ENCODE peak calls at places on chromosome 1, in nine cellular contexts. One of them, this sample, is unnamed.

GRCh38 chr1:185353124-185353523 is 36.1 kb upstream of the IVNS1ABP start:
- DNase-seq in MG63: no peak
- DNase-seq in pancreas: no peak
- DNase-seq in CD8-positive, alpha-beta memory T cell: no peak
- DNase-seq in fibroblast of pulmonary artery: no peak
- DNase-seq in LoVo: no peak
- DNase-seq in activated naive CD4-positive, alpha-beta T cell: no peak
- DNase-seq in glutamatergic neuron: no peak
- DNase-seq in psoas muscle: no peak
- DNase-seq in this sample: no peak

GRCh38 chr1:186079084-186079684 is 295.9 kb downstream of the TPR start:
- DNase-seq in MG63: no peak
- DNase-seq in pancreas: no peak
- DNase-seq in CD8-positive, alpha-beta memory T cell: no peak
- DNase-seq in fibroblast of pulmonary artery: no peak
- DNase-seq in LoVo: no peak
- DNase-seq in activated naive CD4-positive, alpha-beta T cell: no peak
- DNase-seq in glutamatergic neuron: peak; percentile 19
- DNase-seq in psoas muscle: no peak
- DNase-seq in this sample: no peak

GRCh38 chr1:228471762-228472398 is 15.3 kb upstream of the RNF187 start:
- DNase-seq in MG63: no peak
- DNase-seq in pancreas: no peak
- DNase-seq in CD8-positive, alpha-beta memory T cell: no peak
- DNase-seq in fibroblast of pulmonary artery: peak; percentile 73
- DNase-seq in LoVo: peak; percentile 13
- DNase-seq in activated naive CD4-positive, alpha-beta T cell: no peak
- DNase-seq in glutamatergic neuron: no peak
- DNase-seq in psoas muscle: no peak
- DNase-seq in this sample: no peak

GRCh38 chr1:2259668-2260392 is 31.7 kb downstream of the SKI start:
- DNase-seq in MG63: no peak
- DNase-seq in pancreas: no peak
- DNase-seq in CD8-positive, alpha-beta memory T cell: no peak
- DNase-seq in fibroblast of pulmonary artery: no peak
- DNase-seq in LoVo: no peak
- DNase-seq in activated naive CD4-positive, alpha-beta T cell: no peak
- DNase-seq in glutamatergic neuron: peak; percentile 27
- DNase-seq in psoas muscle: peak; percentile 34
- DNase-seq in this sample: no peak

GRCh38 chr1:233718057-233718456 is 104.2 kb downstream of the KCNK1 start:
- DNase-seq in MG63: no peak
- DNase-seq in pancreas: no peak
- DNase-seq in CD8-positive, alpha-beta memory T cell: no peak
- DNase-seq in fibroblast of pulmonary artery: no peak
- DNase-seq in LoVo: no peak
- DNase-seq in activated naive CD4-positive, alpha-beta T cell: no peak
- DNase-seq in glutamatergic neuron: no peak
- DNase-seq in psoas muscle: no peak
- DNase-seq in this sample: no peak

GRCh38 chr1:202200669-202201068 is 7.1 kb downstream of the LGR6 start:
- DNase-seq in MG63: no peak
- DNase-seq in pancreas: no peak
- DNase-seq in CD8-positive, alpha-beta memory T cell: no peak
- DNase-seq in fibroblast of pulmonary artery: no peak
- DNase-seq in LoVo: no peak
- DNase-seq in activated naive CD4-positive, alpha-beta T cell: no peak
- DNase-seq in glutamatergic neuron: no peak
- DNase-seq in psoas muscle: peak; percentile 78
- DNase-seq in this sample: no peak

GRCh38 chr1:24062221-24062620 is 49.7 kb downstream of the MYOM3 start:
- DNase-seq in MG63: no peak
- DNase-seq in pancreas: no peak
- DNase-seq in CD8-positive, alpha-beta memory T cell: no peak
- DNase-seq in fibroblast of pulmonary artery: no peak
- DNase-seq in LoVo: no peak
- DNase-seq in activated naive CD4-positive, alpha-beta T cell: no peak
- DNase-seq in glutamatergic neuron: no peak
- DNase-seq in psoas muscle: no peak
- DNase-seq in this sample: no peak

GRCh38 chr1:116990612-116991151 is 10.9 kb upstream of the CD101 start:
- DNase-seq in MG63: peak; percentile 88
- DNase-seq in pancreas: peak; percentile 29
- DNase-seq in CD8-positive, alpha-beta memory T cell: no peak
- DNase-seq in fibroblast of pulmonary artery: peak; percentile 100
- DNase-seq in LoVo: no peak
- DNase-seq in activated naive CD4-positive, alpha-beta T cell: no peak
- DNase-seq in glutamatergic neuron: peak; percentile 54
- DNase-seq in psoas muscle: peak; percentile 92
- DNase-seq in this sample: peak; percentile 54

GRCh38 chr1:205991237-205991636 is 12.0 kb downstream of the RAB7B start:
- DNase-seq in MG63: no peak
- DNase-seq in pancreas: no peak
- DNase-seq in CD8-positive, alpha-beta memory T cell: no peak
- DNase-seq in fibroblast of pulmonary artery: peak; percentile 36
- DNase-seq in LoVo: no peak
- DNase-seq in activated naive CD4-positive, alpha-beta T cell: no peak
- DNase-seq in glutamatergic neuron: no peak
- DNase-seq in psoas muscle: no peak
- DNase-seq in this sample: no peak

GRCh38 chr1:227926216-227926791 is 21.4 kb downstream of the WNT9A start:
- DNase-seq in MG63: no peak
- DNase-seq in pancreas: no peak
- DNase-seq in CD8-positive, alpha-beta memory T cell: no peak
- DNase-seq in fibroblast of pulmonary artery: no peak
- DNase-seq in LoVo: no peak
- DNase-seq in activated naive CD4-positive, alpha-beta T cell: no peak
- DNase-seq in glutamatergic neuron: peak; percentile 16
- DNase-seq in psoas muscle: peak; percentile 54
- DNase-seq in this sample: peak; percentile 35

GRCh38 chr1:209755926-209756607 is at the start of gene TRAF3IP3:
- DNase-seq in MG63: no peak
- DNase-seq in pancreas: no peak
- DNase-seq in CD8-positive, alpha-beta memory T cell: peak; percentile 61
- DNase-seq in fibroblast of pulmonary artery: no peak
- DNase-seq in LoVo: no peak
- DNase-seq in activated naive CD4-positive, alpha-beta T cell: peak; percentile 23
- DNase-seq in glutamatergic neuron: no peak
- DNase-seq in psoas muscle: no peak
- DNase-seq in this sample: peak; percentile 41

GRCh38 chr1:12600335-12600734 is 17.7 kb downstream of the DHRS3 start:
- DNase-seq in MG63: peak; percentile 76
- DNase-seq in pancreas: peak; percentile 62
- DNase-seq in CD8-positive, alpha-beta memory T cell: no peak
- DNase-seq in fibroblast of pulmonary artery: no peak
- DNase-seq in LoVo: no peak
- DNase-seq in activated naive CD4-positive, alpha-beta T cell: no peak
- DNase-seq in glutamatergic neuron: no peak
- DNase-seq in psoas muscle: peak; percentile 95
- DNase-seq in this sample: no peak

GRCh38 chr1:115300087-115300856 is 37.8 kb downstream of the NGF start:
- DNase-seq in MG63: no peak
- DNase-seq in pancreas: no peak
- DNase-seq in CD8-positive, alpha-beta memory T cell: no peak
- DNase-seq in fibroblast of pulmonary artery: no peak
- DNase-seq in LoVo: no peak
- DNase-seq in activated naive CD4-positive, alpha-beta T cell: no peak
- DNase-seq in glutamatergic neuron: no peak
- DNase-seq in psoas muscle: no peak
- DNase-seq in this sample: no peak

GRCh38 chr1:67963263-67963662 is 87.2 kb downstream of the DIRAS3 start:
- DNase-seq in MG63: no peak
- DNase-seq in pancreas: no peak
- DNase-seq in CD8-positive, alpha-beta memory T cell: no peak
- DNase-seq in fibroblast of pulmonary artery: no peak
- DNase-seq in LoVo: no peak
- DNase-seq in activated naive CD4-positive, alpha-beta T cell: no peak
- DNase-seq in glutamatergic neuron: no peak
- DNase-seq in psoas muscle: no peak
- DNase-seq in this sample: no peak

GRCh38 chr1:232726048-232726779 is 79.0 kb upstream of the MAP10 start:
- DNase-seq in MG63: no peak
- DNase-seq in pancreas: no peak
- DNase-seq in CD8-positive, alpha-beta memory T cell: no peak
- DNase-seq in fibroblast of pulmonary artery: no peak
- DNase-seq in LoVo: no peak
- DNase-seq in activated naive CD4-positive, alpha-beta T cell: no peak
- DNase-seq in glutamatergic neuron: no peak
- DNase-seq in psoas muscle: no peak
- DNase-seq in this sample: no peak

GRCh38 chr1:80367058-80367457 is 1360.5 kb upstream of the ADGRL4 start:
- DNase-seq in MG63: no peak
- DNase-seq in pancreas: no peak
- DNase-seq in CD8-positive, alpha-beta memory T cell: no peak
- DNase-seq in fibroblast of pulmonary artery: no peak
- DNase-seq in LoVo: no peak
- DNase-seq in activated naive CD4-positive, alpha-beta T cell: no peak
- DNase-seq in glutamatergic neuron: no peak
- DNase-seq in psoas muscle: no peak
- DNase-seq in this sample: no peak

GRCh38 chr1:85865183-85865582 is 156.9 kb upstream of the ZNHIT6 start:
- DNase-seq in MG63: no peak
- DNase-seq in pancreas: no peak
- DNase-seq in CD8-positive, alpha-beta memory T cell: no peak
- DNase-seq in fibroblast of pulmonary artery: peak; percentile 31
- DNase-seq in LoVo: no peak
- DNase-seq in activated naive CD4-positive, alpha-beta T cell: no peak
- DNase-seq in glutamatergic neuron: no peak
- DNase-seq in psoas muscle: no peak
- DNase-seq in this sample: no peak

This sample was measured in mucosa of descending colon.